ENCODE peak calls at places on chromosomes 11 and 22, in five cellular contexts. D is OCI-LY7, B is GM10248, X is glutamatergic neuron, K is heart right ventricle. Y is an unnamed sample.

GRCh38 chr11:2265854-2266585 is 4.4 kb downstream of the ASCL2 start:
- DNase-seq in K (no peak), B (no peak), X (no peak), D (no peak), Y (no peak)

GRCh38 chr11:111934301-111934700 is 2.8 kb upstream of the DIXDC1 start:
- DNase-seq in K (no peak), B (no peak), D (no peak), X (no peak), Y (no peak)

GRCh38 chr11:122258446-122258994 is 142.5 kb upstream of the BLID start:
- DNase-seq in B (no peak), D (no peak), K (no peak), X (no peak), Y (no peak)

GRCh38 chr11:14537134-14537599 is 17.0 kb upstream of the PSMA1 start:
- DNase-seq in K (no peak), B (peak), D (peak), X (no peak), Y (peak)

GRCh38 chr22:40491990-40492631 is 121.7 kb downstream of the SGSM3 start:
- DNase-seq in K (no peak), X (no peak), B (peak), D (peak), Y (peak)

GRCh38 chr11:124725719-124726105 is 14.0 kb upstream of the NRGN start:
- DNase-seq in B (no peak), D (no peak), K (no peak), X (no peak), Y (no peak)

GRCh38 chr11:119993732-119994131 is 144.2 kb downstream of the TRIM29 start:
- DNase-seq in K (no peak), X (no peak), D (no peak), B (no peak), Y (no peak)

GRCh38 chr22:24184057-24184798 is 2.9 kb downstream of the SUSD2 start:
- DNase-seq in X (peak), K (no peak), B (no peak), D (no peak), Y (no peak)

GRCh38 chr22:28882545-28882877 is 861 bp upstream of the ZNRF3 start:
- DNase-seq in B (no peak), D (peak), X (no peak), K (no peak), Y (no peak)

GRCh38 chr11:65634440-65634839 is 3.5 kb upstream of the SIPA1 start:
- DNase-seq in B (no peak), K (no peak), D (no peak), X (no peak), Y (no peak)

GRCh38 chr11:123183391-123184099 is 11.5 kb downstream of the CLMP start:
- DNase-seq in X (no peak), K (no peak), B (no peak), D (no peak), Y (no peak)

GRCh38 chr22:20427945-20428417 is 9.6 kb downstream of the SCARF2 start:
- DNase-seq in K (no peak), D (no peak), X (no peak), B (no peak), Y (peak)

GRCh38 chr22:29718949-29719893 is 582 bp upstream of the CABP7 start:
- DNase-seq in D (no peak), B (no peak), K (no peak), X (no peak), Y (no peak)

GRCh38 chr11:6205366-6205765 is at the start of gene C11orf42:
- DNase-seq in X (no peak), B (no peak), D (no peak), K (no peak), Y (no peak)

GRCh38 chr11:116782728-116783127 is 5.1 kb downstream of the ZPR1 start:
- DNase-seq in B (no peak), D (no peak), X (no peak), K (no peak), Y (peak)

GRCh38 chr22:30902496-30903357 is 65.8 kb downstream of the MORC2 start:
- DNase-seq in D (no peak), K (no peak), B (peak), X (no peak), Y (peak)

GRCh38 chr22:41504397-41504796 is 35.5 kb downstream of the ACO2 start:
- DNase-seq in D (no peak), K (peak), B (no peak), X (peak), Y (no peak)

GRCh38 chr22:41499624-41500280 is 30.8 kb downstream of the ACO2 start:
- DNase-seq in X (no peak), K (no peak), D (no peak), B (no peak), Y (no peak)

GRCh38 chr22:41498322-41498721 is 29.4 kb downstream of the ACO2 start:
- DNase-seq in D (no peak), K (no peak), X (no peak), B (no peak), Y (no peak)

GRCh38 chr22:41500303-41500702 is 31.4 kb downstream of the ACO2 start:
- DNase-seq in B (no peak), D (no peak), X (no peak), K (no peak), Y (no peak)

GRCh38 chr22:41501209-41501608 is 32.3 kb downstream of the ACO2 start:
- DNase-seq in X (no peak), B (peak), D (peak), K (no peak), Y (peak)
- TF ChIP-seq CTCF in X (no peak), B (no peak), D (peak), K (peak), Y (peak)

GRCh38 chr22:19218541-19219233 is 40.2 kb upstream of the SLC25A1 start:
- DNase-seq in K (no peak), X (no peak), B (no peak), D (no peak), Y (no peak)

GRCh38 chr22:19213496-19214473 is 35.2 kb upstream of the SLC25A1 start:
- DNase-seq in X (no peak), K (no peak), D (no peak), B (no peak), Y (no peak)

GRCh38 chr22:19213001-19213400 is 34.5 kb upstream of the SLC25A1 start:
- DNase-seq in K (no peak), X (no peak), D (peak), B (no peak), Y (no peak)

GRCh38 chr22:19215360-19215759 is 36.8 kb upstream of the SLC25A1 start:
- DNase-seq in X (no peak), B (no peak), K (no peak), D (no peak), Y (no peak)

GRCh38 chr22:19216579-19216978 is 38.0 kb upstream of the SLC25A1 start:
- DNase-seq in B (no peak), D (no peak), X (no peak), K (no peak), Y (no peak)
- TF ChIP-seq CTCF in B (no peak), D (no peak), X (no peak), K (no peak), Y (no peak)

GRCh38 chr11:61829806-61830205 is 1.7 kb downstream of the FADS2 start:
- DNase-seq in B (no peak), X (no peak), K (no peak), D (no peak), Y (no peak)

GRCh38 chr11:61828379-61828628 is 204 bp downstream of the FADS2 start:
- DNase-seq in B (no peak), X (no peak), K (no peak), D (no peak), Y (no peak)

GRCh38 chr11:61828629-61829407 is 718 bp downstream of the FADS2 start:
- DNase-seq in B (peak), D (no peak), K (peak), X (peak), Y (peak)

GRCh38 chr11:61826930-61827572 is 1.0 kb upstream of the FADS2 start:
- DNase-seq in D (no peak), B (no peak), X (peak), K (no peak), Y (peak)

DNA sequence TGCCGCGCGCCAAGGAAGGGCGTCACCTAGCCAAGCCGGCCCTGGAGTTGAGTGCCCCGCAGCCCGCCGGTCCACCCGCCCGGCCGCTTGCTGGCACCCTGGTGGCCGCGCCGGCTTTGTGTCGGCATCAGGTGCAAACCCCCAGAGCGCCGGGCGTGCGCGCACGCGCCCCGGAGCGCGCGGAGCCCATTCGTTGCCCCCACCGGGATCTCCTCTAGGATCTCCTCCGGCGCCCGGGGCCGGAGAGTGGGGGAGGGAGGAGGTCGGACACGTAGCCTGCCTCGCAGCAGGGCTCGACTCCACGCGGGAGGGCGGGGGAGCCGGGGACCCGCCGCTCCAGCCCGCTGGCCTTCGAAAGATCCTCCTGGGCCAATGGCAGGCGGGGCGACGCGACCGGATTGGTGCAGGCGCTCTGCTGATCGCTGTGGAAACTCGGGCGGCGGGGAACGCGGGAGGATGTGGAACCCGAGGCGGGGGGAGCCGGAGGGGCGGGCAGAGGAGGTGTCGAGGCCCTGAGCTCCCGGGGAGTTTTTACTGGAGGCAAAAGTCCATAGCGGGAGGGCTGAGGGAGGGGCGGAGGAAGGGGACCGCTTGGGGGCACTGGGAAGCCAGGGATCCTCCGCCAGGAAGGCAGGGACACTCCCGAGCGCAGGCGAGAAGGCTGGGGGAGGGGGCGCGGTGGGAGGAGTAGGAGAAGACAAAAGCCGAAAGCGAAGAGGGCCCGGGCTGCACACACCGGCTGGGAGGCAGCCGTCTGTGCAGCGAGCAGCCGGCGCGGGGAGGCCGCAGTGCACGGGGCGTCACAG is at the start of gene FADS2:
- DNase-seq in B (peak), D (no peak), X (peak), K (peak), Y (peak)
- TF ChIP-seq CTCF in B (no peak), D (no peak), X (no peak), K (no peak), Y (no peak)

DNA sequence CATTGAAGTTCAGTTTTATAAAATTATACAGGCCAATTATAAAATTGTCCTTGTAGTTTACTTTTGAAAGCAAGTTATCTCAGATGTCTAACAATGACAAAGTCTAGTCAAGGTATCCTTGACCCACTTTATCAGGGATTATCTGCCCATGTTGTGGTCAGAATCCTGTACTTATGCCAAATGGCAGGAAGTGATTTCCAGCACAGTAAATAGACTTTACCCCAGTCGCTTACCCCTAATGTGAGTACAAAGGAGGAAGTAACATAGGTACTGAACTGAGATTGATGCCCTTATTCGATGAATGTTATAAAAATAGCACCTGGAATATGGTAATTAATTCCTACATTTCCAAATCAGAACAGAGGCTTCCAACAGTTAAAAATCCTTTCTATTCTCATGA is 355.7 kb downstream of the CNTN5 start:
- DNase-seq in D (no peak), K (no peak), X (no peak), B (no peak), Y (no peak)
- TF ChIP-seq CTCF in D (no peak), K (no peak), X (no peak), B (no peak), Y (no peak)

DNA sequence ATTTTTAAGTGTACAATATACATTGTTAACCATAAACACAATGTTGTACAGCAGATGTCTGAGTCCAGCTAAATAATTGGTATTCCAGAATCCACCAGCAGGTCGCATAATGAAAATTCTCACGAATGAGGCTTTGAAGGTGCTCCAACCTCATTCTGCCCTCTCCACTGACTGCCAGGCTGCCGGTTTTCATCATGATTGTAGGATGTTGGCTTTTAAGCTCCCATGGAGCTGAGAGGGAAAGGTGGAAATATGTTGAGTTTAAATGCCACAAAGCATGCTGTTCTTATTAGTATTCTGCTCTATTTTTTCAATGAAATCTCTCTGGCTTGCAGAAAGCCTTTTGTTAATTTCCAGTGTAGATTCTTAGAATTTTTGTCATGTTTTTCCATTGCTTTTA is 337.2 kb upstream of the DDI1 start:
- DNase-seq in X (no peak), K (no peak), D (no peak), B (no peak), Y (no peak)
- TF ChIP-seq CTCF in X (peak), K (no peak), D (no peak), B (no peak), Y (no peak)

GRCh38 chr11:34537636-34538035 is 24.0 kb upstream of the ELF5 start:
- DNase-seq in K (no peak), D (no peak), B (no peak), X (no peak), Y (no peak)
- TF ChIP-seq CTCF in K (no peak), D (no peak), B (no peak), X (no peak), Y (no peak)

GRCh38 chr11:46393759-46394158 is 2.2 kb upstream of the CHRM4 start:
- DNase-seq in B (no peak), X (no peak), K (no peak), D (no peak), Y (no peak)
- TF ChIP-seq CTCF in B (no peak), X (no peak), K (no peak), D (no peak), Y (no peak)

Y was measured in GM13976.